ENCODE peak calls at places on chromosomes 11 and 22, in five cellular contexts. N is ovary, D is progenitor cell of endocrine pancreas, O is IMR-90, R is endothelial cell. B is an unnamed sample.
A peak's percentile ranks its signal among the peaks of the same experiment; 100 is the strongest.

GRCh38 chr11:25970726-25971508 is 361.0 kb upstream of the ANO3 start:
- DNase-seq in N (no peak), D (no peak), O (no peak), R (no peak), B (no peak)

GRCh38 chr11:2694995-2695939 is 4.5 kb downstream of the KCNQ1OT1 start:
- DNase-seq in N (no peak), D (no peak), O (no peak), R (no peak), B (no peak)

GRCh38 chr11:65293909-65294381 is 20.7 kb upstream of the CDC42EP2 start:
- DNase-seq in N (no peak), D (no peak), O (no peak), R (no peak), B (no peak)

GRCh38 chr11:76266269-76266668 is 60.0 kb upstream of the WNT11 start:
- DNase-seq in N (no peak), D (no peak), O (peak; percentile 79), R (no peak), B (no peak)

GRCh38 chr11:76233936-76234703 is 27.8 kb upstream of the WNT11 start:
- DNase-seq in N (peak; percentile 69), D (no peak), O (no peak), R (peak; percentile 27), B (no peak)

GRCh38 chr11:133064152-133064877 is 468.0 kb downstream of the OPCML start:
- DNase-seq in N (no peak), D (peak; percentile 86), O (peak; percentile 48), R (peak; percentile 92), B (no peak)

GRCh38 chr22:23072035-23072910 is 2.0 kb downstream of the GNAZ start:
- DNase-seq in N (peak; percentile 16), D (no peak), O (peak; percentile 30), R (no peak), B (no peak)

GRCh38 chr22:38707346-38707745 is 1.6 kb downstream of the GTPBP1 start:
- DNase-seq in N (no peak), D (no peak), O (peak; percentile 73), R (no peak), B (no peak)

GRCh38 chr11:94934836-94935235 is 38.5 kb downstream of the CWC15 start:
- DNase-seq in N (no peak), D (no peak), O (no peak), R (no peak), B (no peak)

GRCh38 chr22:31977141-31977781 is 32.9 kb downstream of the YWHAH start:
- DNase-seq in N (peak; percentile 57), D (peak; percentile 71), O (peak; percentile 54), R (peak; percentile 86), B (peak; percentile 84)

GRCh38 chr11:11268119-11268518 is 84.9 kb downstream of the CSNK2A3 start:
- DNase-seq in N (no peak), D (no peak), O (no peak), R (no peak), B (no peak)

GRCh38 chr11:69446108-69446507 is 35.4 kb upstream of the LINC01488 start:
- DNase-seq in N (no peak), D (no peak), O (no peak), R (no peak), B (no peak)

GRCh38 chr11:27317751-27318150 is 45.3 kb downstream of the CCDC34 start:
- DNase-seq in N (no peak), D (no peak), O (peak; percentile 79), R (no peak), B (no peak)

GRCh38 chr11:36453678-36454077 is 56.4 kb downstream of the TRAF6 start:
- DNase-seq in N (no peak), D (no peak), O (peak; percentile 37), R (no peak), B (no peak)

GRCh38 chr11:3007404-3008010 is 15.4 kb upstream of the NAP1L4 start:
- DNase-seq in N (no peak), D (no peak), O (no peak), R (no peak), B (no peak)

GRCh38 chr11:111765320-111765983 is 737 bp downstream of the PPP2R1B start:
- DNase-seq in N (no peak), D (no peak), O (no peak), R (no peak), B (no peak)

GRCh38 chr11:88501535-88501934 is 164.0 kb upstream of the CTSC start:
- DNase-seq in N (no peak), D (no peak), O (no peak), R (no peak), B (no peak)

GRCh38 chr11:2911088-2912037 is 17.9 kb downstream of the PHLDA2 start:
- DNase-seq in N (no peak), D (no peak), O (no peak), R (no peak), B (no peak)

GRCh38 chr11:47269829-47270305 is at the start of gene MADD:
- DNase-seq in N (peak; percentile 90), D (peak; percentile 76), O (peak; percentile 78), R (peak; percentile 77), B (peak; percentile 53)

GRCh38 chr11:44866301-44866700 is 84.4 kb downstream of the TP53I11 start:
- DNase-seq in N (no peak), D (no peak), O (no peak), R (no peak), B (no peak)

GRCh38 chr11:64086263-64086938 is 50.7 kb downstream of the FLRT1 start:
- DNase-seq in N (peak; percentile 51), D (no peak), O (peak; percentile 14), R (no peak), B (no peak)

GRCh38 chr22:31800065-31800464 is 46.2 kb downstream of the DEPDC5 start:
- DNase-seq in N (no peak), D (no peak), O (peak; percentile 78), R (no peak), B (no peak)

GRCh38 chr11:35323076-35323868 is 96.1 kb downstream of the SLC1A2 start:
- DNase-seq in N (no peak), D (no peak), O (peak; percentile 35), R (no peak), B (no peak)

DNA sequence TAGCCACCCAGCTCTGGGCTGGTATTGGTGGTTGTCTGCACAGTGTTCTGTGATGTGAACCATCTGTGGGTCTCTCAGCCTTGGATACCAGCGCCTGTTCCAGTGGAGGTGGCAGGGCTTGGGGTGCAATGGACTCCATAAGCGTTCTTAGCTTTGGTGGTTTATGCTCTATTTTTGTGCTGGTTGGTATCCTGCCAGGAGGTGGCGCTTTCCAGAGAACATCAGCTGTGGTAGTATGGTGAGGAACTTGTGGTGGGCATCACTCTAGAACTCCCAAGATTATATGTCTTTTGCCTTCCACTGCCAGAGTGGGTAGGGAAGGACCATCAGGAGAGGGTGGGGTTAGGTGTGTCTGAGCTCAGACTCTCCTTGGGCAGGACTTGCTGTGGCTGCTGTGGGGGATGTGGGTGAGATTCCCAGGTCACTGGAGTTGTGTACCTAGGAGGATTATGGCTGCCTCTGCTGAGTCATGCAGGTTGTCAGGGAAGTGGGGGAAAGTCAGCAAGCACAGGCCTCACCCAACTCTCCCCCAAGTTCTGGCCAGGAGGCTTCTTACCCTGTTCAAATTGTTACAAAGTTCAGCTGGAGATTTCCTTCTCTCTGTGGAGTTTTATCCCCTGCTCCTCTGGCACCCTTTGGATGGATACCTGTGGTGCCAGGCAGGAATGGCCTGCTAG is 47.2 kb downstream of the MRGPRX2 start:
- DNase-seq in N (no peak), D (no peak), O (no peak), R (no peak), B (no peak)
- TF ChIP-seq CTCF in N (no peak), D (peak; percentile 23), O (no peak), R (peak; percentile 27), B (no peak)

DNA sequence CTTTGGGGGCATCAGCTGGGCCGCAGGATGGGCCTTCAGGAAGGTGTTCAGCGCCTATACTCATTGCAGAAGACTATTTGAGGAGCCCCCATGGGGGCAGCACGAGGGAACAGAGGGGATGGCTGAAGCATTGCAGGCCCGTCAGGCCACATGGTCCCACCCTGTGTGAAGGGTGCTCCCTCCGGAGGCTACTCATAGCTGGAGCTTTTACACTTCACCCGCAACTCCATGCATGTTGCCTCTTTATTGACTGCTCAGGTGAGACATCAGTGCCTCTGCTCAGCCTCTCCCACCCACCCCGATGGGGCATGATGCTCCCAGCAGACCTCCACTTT is 1500.9 kb downstream of the TBC1D22A start:
- DNase-seq in N (no peak), D (no peak), O (no peak), R (no peak), B (no peak)
- TF ChIP-seq CTCF in N (no peak), D (no peak), O (no peak), R (no peak), B (no peak)

GRCh38 chr22:39839198-39839597 is 54.4 kb downstream of the ENTHD1 start:
- DNase-seq in N (no peak), D (no peak), O (no peak), R (no peak), B (no peak)
- TF ChIP-seq CTCF in N (no peak), D (no peak), O (no peak), R (no peak), B (no peak)

GRCh38 chr11:7570938-7571337 is 57.1 kb downstream of the PPFIBP2 start:
- DNase-seq in N (no peak), D (peak; percentile 21), O (no peak), R (no peak), B (no peak)
- TF ChIP-seq CTCF in N (no peak), D (peak; percentile 32), O (no peak), R (no peak), B (no peak)

DNA sequence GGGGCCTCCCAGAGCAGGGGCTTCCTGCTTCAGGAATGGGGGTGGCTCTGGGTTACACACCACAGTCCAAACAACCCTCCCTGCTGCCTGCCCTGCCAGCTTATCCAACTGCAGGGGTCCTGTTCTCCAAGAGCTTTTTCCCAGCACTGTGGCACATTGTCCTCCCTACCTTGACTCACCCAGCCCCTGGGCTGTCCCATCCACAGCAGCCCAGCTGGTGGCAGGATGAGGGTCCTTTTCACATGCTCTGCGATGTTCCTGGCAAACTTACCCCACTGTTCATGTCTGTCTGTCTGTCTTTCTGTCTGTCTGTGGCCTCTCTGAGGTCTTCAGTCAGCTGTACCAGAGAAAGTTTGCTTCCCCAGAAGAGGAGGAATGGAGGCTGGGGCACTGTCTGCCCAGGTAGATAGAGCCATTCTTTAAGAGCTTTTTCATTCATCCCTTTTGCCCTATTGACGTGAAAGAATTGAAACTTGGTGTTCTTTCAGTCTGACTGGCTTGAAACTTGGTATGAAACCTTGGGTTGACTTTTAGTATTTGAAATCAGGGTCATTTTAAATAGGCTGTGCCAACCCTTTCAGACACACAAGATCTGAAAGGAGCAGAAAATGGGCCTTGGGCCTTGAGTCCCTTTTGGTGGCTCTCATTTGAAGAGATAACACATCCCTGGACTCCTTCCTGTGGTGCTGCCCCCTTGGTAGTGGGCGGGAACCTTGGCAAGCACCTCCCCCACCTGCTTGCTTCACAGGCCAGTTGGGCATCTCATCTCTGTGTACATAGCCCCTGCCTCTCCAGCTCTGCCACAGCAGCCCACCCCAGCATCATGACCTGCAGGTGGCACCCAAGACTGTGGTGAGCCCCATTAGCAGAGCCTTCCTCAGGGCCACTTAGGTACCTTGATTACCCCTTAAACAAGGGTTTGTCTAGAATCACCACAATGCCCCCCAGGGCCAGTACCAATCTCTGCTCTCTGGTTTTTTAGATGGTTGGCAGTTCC is 74.6 kb upstream of the SUSD2 start:
- DNase-seq in N (no peak), D (no peak), O (no peak), R (no peak), B (no peak)
- TF ChIP-seq CTCF in N (peak; percentile 32), D (no peak), O (peak; percentile 33), R (no peak), B (no peak)